ENCODE peak calls at places on chromosome 2, in nine cellular contexts. H, A, M, X, B, Q, E, V and L are unnamed samples.

GRCh38 chr2:98065804-98066203 is 21.2 kb upstream of the VWA3B start:
- DNase-seq in H (no peak), A (no peak), M (no peak), X (no peak), B (no peak), Q (no peak), E (no peak), V (no peak), L (no peak)

GRCh38 chr2:240848900-240849680 is 19.5 kb upstream of the AGXT start:
- DNase-seq in H (no peak), A (no peak), M (no peak), X (no peak), B (no peak), Q (no peak), E (no peak), V (no peak), L (no peak)

GRCh38 chr2:237092920-237093781 is 7.5 kb downstream of the COPS8 start:
- DNase-seq in H (no peak), A (no peak), M (no peak), X (no peak), B (no peak), Q (peak; percentile 54), E (no peak), V (peak; percentile 84), L (no peak)

GRCh38 chr2:18268400-18268799 is 292.1 kb downstream of the RDH14 start:
- DNase-seq in H (no peak), A (no peak), M (no peak), X (no peak), B (no peak), Q (no peak), E (no peak), V (peak; percentile 75), L (no peak)

GRCh38 chr2:174247474-174248186 is 702 bp downstream of the OLA1 start:
- DNase-seq in H (no peak), A (peak; percentile 15), M (no peak), X (no peak), B (peak; percentile 40), Q (peak; percentile 5), E (peak; percentile 71), V (peak; percentile 45), L (peak; percentile 60)

GRCh38 chr2:85801871-85802270 is 48.1 kb downstream of the ATOH8 start:
- DNase-seq in H (no peak), A (no peak), M (no peak), X (no peak), B (no peak), Q (no peak), E (no peak), V (no peak), L (no peak)

GRCh38 chr2:56015631-56016251 is 92.2 kb upstream of the EFEMP1 start:
- DNase-seq in H (no peak), A (no peak), M (no peak), X (no peak), B (peak; percentile 30), Q (no peak), E (no peak), V (peak; percentile 49), L (no peak)

GRCh38 chr2:195238366-195238765 is 418.7 kb upstream of the SLC39A10 start:
- DNase-seq in H (peak; percentile 22), A (no peak), M (no peak), X (no peak), B (no peak), Q (no peak), E (no peak), V (no peak), L (peak; percentile 7)

GRCh38 chr2:212998629-212999359 is 152.6 kb downstream of the IKZF2 start:
- DNase-seq in H (no peak), A (no peak), M (no peak), X (no peak), B (no peak), Q (peak; percentile 20), E (no peak), V (no peak), L (no peak)

GRCh38 chr2:174745142-174745541 is 19.1 kb downstream of the CHRNA1 start:
- DNase-seq in H (no peak), A (no peak), M (no peak), X (no peak), B (no peak), Q (no peak), E (no peak), V (no peak), L (no peak)

GRCh38 chr2:216717491-216717901 is 22.1 kb upstream of the IGFBP5 start:
- DNase-seq in H (no peak), A (no peak), M (no peak), X (no peak), B (no peak), Q (peak; percentile 10), E (no peak), V (no peak), L (no peak)

GRCh38 chr2:122182631-122183030 is 427.2 kb downstream of the TSN start:
- DNase-seq in H (no peak), A (no peak), M (no peak), X (no peak), B (no peak), Q (no peak), E (no peak), V (peak; percentile 37), L (no peak)

GRCh38 chr2:150585221-150585971 is 97.9 kb upstream of the RND3 start:
- DNase-seq in H (no peak), A (no peak), M (no peak), X (no peak), B (no peak), Q (peak; percentile 45), E (no peak), V (no peak), L (no peak)

GRCh38 chr2:32457814-32458213 is 101.0 kb downstream of the BIRC6 start:
- DNase-seq in H (no peak), A (no peak), M (no peak), X (no peak), B (no peak), Q (no peak), E (no peak), V (no peak), L (no peak)

GRCh38 chr2:38233231-38233983 is 143.7 kb downstream of the ATL2 start:
- DNase-seq in H (no peak), A (no peak), M (no peak), X (no peak), B (no peak), Q (peak; percentile 85), E (no peak), V (no peak), L (no peak)

GRCh38 chr2:128308889-128309288 is 9.8 kb downstream of the HS6ST1 start:
- DNase-seq in H (no peak), A (no peak), M (no peak), X (no peak), B (no peak), Q (no peak), E (no peak), V (no peak), L (no peak)

GRCh38 chr2:55926246-55926645 is 2.7 kb upstream of the EFEMP1 start:
- DNase-seq in H (no peak), A (no peak), M (no peak), X (no peak), B (no peak), Q (no peak), E (no peak), V (no peak), L (no peak)

GRCh38 chr2:216551669-216552068 is 53.0 kb downstream of the RPL37A start:
- DNase-seq in H (no peak), A (no peak), M (no peak), X (no peak), B (no peak), Q (no peak), E (no peak), V (no peak), L (no peak)

GRCh38 chr2:234029150-234029733 is 21.3 kb upstream of the SPP2 start:
- DNase-seq in H (no peak), A (no peak), M (no peak), X (no peak), B (no peak), Q (no peak), E (no peak), V (no peak), L (no peak)

GRCh38 chr2:176999331-176999730 is 213.3 kb upstream of the HNRNPA3 start:
- DNase-seq in H (peak; percentile 19), A (no peak), M (no peak), X (no peak), B (no peak), Q (peak; percentile 2), E (no peak), V (no peak), L (peak; percentile 71)

GRCh38 chr2:75389271-75389670 is 171.5 kb downstream of the EVA1A start:
- DNase-seq in H (no peak), A (no peak), M (no peak), X (no peak), B (no peak), Q (no peak), E (no peak), V (no peak), L (peak; percentile 40)

GRCh38 chr2:160005476-160005875 is 56.9 kb downstream of the PLA2R1 start:
- DNase-seq in H (no peak), A (no peak), M (no peak), X (no peak), B (no peak), Q (no peak), E (no peak), V (no peak), L (no peak)

GRCh38 chr2:102768253-102768652 is 6.4 kb downstream of the TMEM182 start:
- DNase-seq in H (no peak), A (no peak), M (no peak), X (no peak), B (no peak), Q (no peak), E (no peak), V (no peak), L (no peak)

GRCh38 chr2:69087912-69088240 is 74.9 kb downstream of the ANTXR1 start:
- DNase-seq in H (no peak), A (no peak), M (no peak), X (no peak), B (no peak), Q (peak; percentile 13), E (no peak), V (no peak), L (no peak)

GRCh38 chr2:46520108-46520507 is 40.7 kb downstream of the TMEM247 start:
- DNase-seq in H (no peak), A (no peak), M (no peak), X (no peak), B (no peak), Q (no peak), E (no peak), V (no peak), L (no peak)

GRCh38 chr2:134836986-134837385 is 1.4 kb upstream of the ACMSD start:
- DNase-seq in H (no peak), A (no peak), M (no peak), X (no peak), B (no peak), Q (peak; percentile 90), E (no peak), V (no peak), L (no peak)

GRCh38 chr2:213021971-213022899 is 129.2 kb downstream of the IKZF2 start:
- DNase-seq in H (no peak), A (no peak), M (no peak), X (no peak), B (no peak), Q (peak; percentile 84), E (no peak), V (no peak), L (no peak)

GRCh38 chr2:55364189-55365055 is 55.2 kb downstream of the CCDC88A start:
- DNase-seq in H (peak; percentile 64), A (peak; percentile 13), M (no peak), X (no peak), B (no peak), Q (peak; percentile 89), E (no peak), V (peak; percentile 96), L (peak; percentile 68)

GRCh38 chr2:73536133-73536532 is 106.1 kb downstream of the NAT8 start:
- DNase-seq in H (no peak), A (no peak), M (no peak), X (no peak), B (no peak), Q (no peak), E (no peak), V (no peak), L (no peak)